ENCODE peak calls at places on chromosomes 4 and X, in nine cellular contexts. W is colonic mucosa; M is stomach; A is ovary; F is Caco-2; C is epithelial cell of esophagus; V is cardiac fibroblast; B is CD8-positive, alpha-beta T cell; Q is fibroblast of pulmonary artery. P is an unnamed sample.

GRCh38 chrX:45196701-45197100 is 4.0 kb downstream of the DIPK2B start:
- DNase-seq in W (no peak), M (no peak), A (no peak), F (no peak), C (no peak), V (no peak), B (no peak), Q (peak; percentile 3), P (no peak)

GRCh38 chrX:107725761-107726555 is 49.6 kb downstream of the TSC22D3 start:
- DNase-seq in W (no peak), M (no peak), A (peak; percentile 47), F (no peak), C (peak; percentile 33), V (no peak), B (no peak), Q (no peak), P (peak; percentile 56)

GRCh38 chrX:150087612-150088011 is 149.3 kb upstream of the EOLA2 start:
- DNase-seq in W (no peak), M (no peak), A (no peak), F (no peak), C (no peak), V (no peak), B (no peak), Q (no peak), P (no peak)

GRCh38 chr4:22869235-22869634 is 176.5 kb downstream of the GBA3 start:
- DNase-seq in W (no peak), M (no peak), A (no peak), F (no peak), C (no peak), V (no peak), B (no peak), Q (no peak), P (no peak)

GRCh38 chr4:141081921-141082381 is 51.3 kb downstream of the RNF150 start:
- DNase-seq in W (no peak), M (no peak), A (no peak), F (no peak), C (no peak), V (no peak), B (no peak), Q (no peak), P (no peak)

GRCh38 chr4:70601422-70602039 is 9.5 kb downstream of the AMBN start:
- DNase-seq in W (peak; percentile 45), M (peak; percentile 53), A (peak; percentile 16), F (peak; percentile 69), C (peak; percentile 79), V (peak; percentile 51), B (peak; percentile 71), Q (peak; percentile 61), P (peak; percentile 60)

GRCh38 chr4:106766519-106766918 is 269.6 kb downstream of the DKK2 start:
- DNase-seq in W (no peak), M (no peak), A (no peak), F (no peak), C (no peak), V (no peak), B (no peak), Q (peak; percentile 16), P (no peak)

GRCh38 chrX:13428055-13428786 is 108.4 kb upstream of the ATXN3L start:
- DNase-seq in W (no peak), M (no peak), A (no peak), F (no peak), C (peak; percentile 88), V (peak; percentile 75), B (no peak), Q (peak; percentile 71), P (peak; percentile 94)

GRCh38 chrX:3257471-3257870 is 89.0 kb downstream of the MXRA5 start:
- DNase-seq in W (no peak), M (no peak), A (no peak), F (no peak), C (no peak), V (no peak), B (no peak), Q (no peak), P (no peak)

GRCh38 chr4:16573181-16573580 is 325.3 kb downstream of the LDB2 start:
- DNase-seq in W (no peak), M (no peak), A (no peak), F (no peak), C (peak; percentile 2), V (peak; percentile 34), B (no peak), Q (peak; percentile 40), P (no peak)

GRCh38 chrX:46959101-46959500 is 46.9 kb downstream of the JADE3 start:
- DNase-seq in W (no peak), M (no peak), A (no peak), F (no peak), C (peak; percentile 61), V (no peak), B (no peak), Q (peak; percentile 29), P (peak; percentile 16)

GRCh38 chr4:138576684-138577083 is 334.5 kb upstream of the SLC7A11 start:
- DNase-seq in W (no peak), M (no peak), A (no peak), F (no peak), C (peak; percentile 65), V (peak; percentile 61), B (no peak), Q (peak; percentile 76), P (peak; percentile 60)

DNA sequence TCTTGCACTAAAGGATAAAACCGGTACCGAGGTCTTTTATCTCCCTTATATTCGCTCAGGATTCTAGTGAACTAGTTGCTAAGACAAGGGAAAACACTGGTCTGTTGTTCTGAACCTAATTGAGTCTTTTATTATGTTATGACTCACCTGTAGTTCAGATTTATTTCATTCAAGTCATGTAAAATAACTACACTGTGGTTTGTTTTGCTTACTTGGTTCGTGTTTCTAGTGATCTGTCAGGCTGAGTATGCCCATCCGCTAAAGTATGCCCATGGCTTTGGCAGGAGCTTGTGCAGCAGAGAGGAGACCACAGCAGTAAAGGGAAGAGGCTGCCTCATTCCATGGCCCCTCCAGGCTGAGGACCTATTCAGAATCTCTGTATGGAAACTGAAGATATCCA is 126.1 kb downstream of the AFF1 start:
- DNase-seq in W (no peak), M (no peak), A (no peak), F (no peak), C (peak; percentile 70), V (no peak), B (no peak), Q (no peak), P (peak; percentile 89)
- TF ChIP-seq CTCF in W (no peak), M (no peak), A (no peak), F (no peak), C (no peak), V (no peak), B (no peak), Q (no peak), P (no peak)

DNA sequence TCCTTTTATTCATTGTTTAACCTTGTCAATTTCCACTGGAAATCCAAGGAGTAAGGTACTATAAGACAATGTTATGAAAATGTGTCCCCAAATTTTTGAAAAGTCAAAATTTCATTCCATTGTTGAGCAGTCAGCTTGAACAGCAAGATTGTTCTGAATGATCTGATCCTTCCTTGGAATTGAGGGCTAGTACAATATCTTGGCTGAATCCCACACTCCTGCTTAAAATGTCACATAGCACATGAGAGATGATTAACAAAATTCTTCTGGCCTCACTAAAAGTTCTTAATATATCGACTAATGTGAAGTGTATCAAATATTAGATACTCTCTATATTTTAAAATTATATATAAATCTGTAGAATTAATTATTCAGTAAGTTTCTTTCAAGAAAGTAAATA is 104.8 kb downstream of the ANK2 start:
- DNase-seq in W (no peak), M (no peak), A (no peak), F (no peak), C (no peak), V (no peak), B (no peak), Q (no peak), P (no peak)
- H3K4me3 ChIP-seq in W (no peak overlapping the region), M (no peak overlapping the region), A (no peak overlapping the region), F (no peak overlapping the region), C (no peak overlapping the region), V (no peak overlapping the region), B (no peak overlapping the region), Q (no peak overlapping the region), P (no peak overlapping the region)

GRCh38 chrX:138492371-138492770 is 219.1 kb downstream of the FGF13 start:
- DNase-seq in W (no peak), M (no peak), A (no peak), F (no peak), C (no peak), V (no peak), B (no peak), Q (no peak), P (no peak)
- TF ChIP-seq CTCF in W (no peak), M (no peak), A (no peak), F (no peak), C (no peak), V (no peak), B (no peak), Q (no peak), P (no peak)

GRCh38 chr4:13698296-13698695 is 70.8 kb upstream of the BOD1L1 start:
- DNase-seq in W (no peak), M (no peak), A (no peak), F (no peak), C (peak; percentile 60), V (no peak), B (no peak), Q (no peak), P (peak; percentile 66)

GRCh38 chr4:13701937-13702446 is 74.5 kb upstream of the BOD1L1 start:
- DNase-seq in W (no peak), M (no peak), A (no peak), F (peak; percentile 33), C (peak; percentile 89), V (peak; percentile 20), B (no peak), Q (peak; percentile 38), P (peak; percentile 81)

GRCh38 chr4:13703096-13703495 is 75.6 kb upstream of the BOD1L1 start:
- DNase-seq in W (no peak), M (no peak), A (no peak), F (no peak), C (no peak), V (no peak), B (no peak), Q (no peak), P (no peak)

GRCh38 chr4:13704020-13704419 is 76.5 kb upstream of the BOD1L1 start:
- DNase-seq in W (peak; percentile 35), M (no peak), A (no peak), F (no peak), C (no peak), V (no peak), B (no peak), Q (no peak), P (no peak)

DNA sequence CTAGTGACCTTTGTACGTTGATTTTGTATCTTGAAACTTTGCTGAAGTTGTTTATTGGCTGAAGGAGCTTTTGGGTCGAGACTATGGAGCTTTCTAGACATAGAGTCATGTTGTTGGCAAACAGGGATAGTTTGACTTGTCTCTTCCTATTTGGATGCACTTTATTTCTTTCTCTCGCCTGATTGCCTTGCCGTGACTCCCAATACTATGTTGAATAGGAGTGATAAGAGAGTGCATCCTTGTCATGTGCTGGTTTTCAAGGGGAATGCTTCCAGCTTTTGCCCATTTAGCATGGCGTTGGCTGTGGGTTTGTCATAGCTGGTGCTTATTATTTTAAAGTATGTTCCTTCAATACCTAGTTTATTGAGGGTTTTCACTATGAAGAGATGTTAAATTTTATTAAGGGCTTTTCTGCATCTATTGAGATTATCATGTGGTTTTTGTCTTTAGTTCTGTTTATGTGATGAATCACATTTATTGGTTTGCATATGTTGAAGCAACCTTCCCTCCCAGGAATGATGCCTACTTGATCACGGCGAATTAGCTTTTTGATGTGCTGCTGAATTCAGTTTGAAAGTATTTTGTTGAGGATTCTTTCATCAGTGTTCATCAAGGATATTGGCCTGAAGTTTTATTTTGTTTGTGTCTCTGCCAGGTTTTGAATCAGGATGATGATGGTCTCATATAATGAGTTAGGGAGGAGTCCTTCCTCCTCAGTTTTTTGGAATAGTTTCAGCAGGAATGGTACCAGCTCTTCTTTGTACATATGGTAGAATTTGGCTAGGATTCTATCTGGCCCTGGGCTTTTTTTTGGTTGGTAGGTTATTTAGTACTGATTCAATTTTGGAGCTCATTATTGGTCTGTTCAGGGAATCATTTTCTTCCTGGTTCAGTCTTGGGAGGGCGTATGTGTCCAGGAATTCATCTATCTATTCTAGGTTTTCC is 72.9 kb upstream of the BOD1L1 start:
- DNase-seq in W (no peak), M (no peak), A (no peak), F (no peak), C (peak; percentile 85), V (peak; percentile 17), B (no peak), Q (peak; percentile 56), P (peak; percentile 75)
- H3K4me3 ChIP-seq in W (no peak overlapping the region), M (no peak overlapping the region), A (no peak overlapping the region), F (no peak overlapping the region), C (no peak overlapping the region), V (no peak overlapping the region), B (no peak overlapping the region), Q (no peak overlapping the region), P (no peak overlapping the region)

P was measured in bronchial epithelial cell.